ENCODE peak calls at places on chromosomes 1 and 21, in four cellular contexts. I is K562, W is HepG2, Q is GM12878. H is an unnamed sample.

GRCh38 chr21:33762798-33763572 is 120.7 kb downstream of the ITSN1 start:
- DNase-seq in I (no peak), W (no peak), Q (no peak), H (no peak)

GRCh38 chr1:66575739-66576138 is 41.8 kb downstream of the SGIP1 start:
- DNase-seq in I (no peak), W (peak; percentile 24), Q (no peak), H (no peak)

GRCh38 chr1:26317612-26318337 is at the start of gene CD52:
- DNase-seq in I (peak; percentile 86), W (no peak), Q (peak; percentile 65), H (no peak)

GRCh38 chr1:20290624-20291597 is at the start of gene VWA5B1:
- DNase-seq in I (peak; percentile 29), W (no peak), Q (no peak), H (peak; percentile 45)

GRCh38 chr1:19735419-19736127 is 64.1 kb downstream of the TMCO4 start:
- DNase-seq in I (no peak), W (no peak), Q (no peak), H (no peak)

GRCh38 chr1:151953409-151954094 is 40.1 kb downstream of the S100A10 start:
- DNase-seq in I (no peak), W (no peak), Q (no peak), H (no peak)

GRCh38 chr1:215606564-215607168 is 39.6 kb downstream of the KCTD3 start:
- DNase-seq in I (peak; percentile 23), W (no peak), Q (no peak), H (no peak)

GRCh38 chr1:27137022-27137542 is 17.8 kb downstream of the SLC9A1 start:
- DNase-seq in I (peak; percentile 78), W (no peak), Q (no peak), H (no peak)

GRCh38 chr1:9593492-9594465 is 5.1 kb downstream of the TMEM201 start:
- DNase-seq in I (peak; percentile 90), W (peak; percentile 91), Q (peak; percentile 30), H (peak; percentile 59)

GRCh38 chr1:212611000-212611636 is 2.6 kb downstream of the ATF3 start:
- DNase-seq in I (no peak), W (no peak), Q (no peak), H (no peak)

GRCh38 chr1:181479137-181479745 is 4.1 kb upstream of the CACNA1E start:
- DNase-seq in I (peak; percentile 70), W (peak; percentile 45), Q (peak; percentile 56), H (peak; percentile 79)

GRCh38 chr1:110511436-110511835 is 7.5 kb downstream of the KCNA10 start:
- DNase-seq in I (no peak), W (no peak), Q (no peak), H (no peak)

GRCh38 chr1:9561429-9561828 is 22.2 kb downstream of the SLC25A33 start:
- DNase-seq in I (peak; percentile 33), W (no peak), Q (no peak), H (peak; percentile 60)

GRCh38 chr21:28742527-28742926 is 250.2 kb downstream of the LTN1 start:
- DNase-seq in I (no peak), W (no peak), Q (no peak), H (no peak)

GRCh38 chr1:217718873-217719272 is 87.7 kb downstream of the SPATA17 start:
- DNase-seq in I (no peak), W (no peak), Q (no peak), H (peak; percentile 25)

GRCh38 chr1:160827418-160827817 is 31.4 kb downstream of the LY9 start:
- DNase-seq in I (no peak), W (no peak), Q (no peak), H (no peak)

GRCh38 chr1:153534226-153534932 is 1.4 kb downstream of the S100A6 start:
- DNase-seq in I (peak; percentile 12), W (no peak), Q (no peak), H (no peak)

GRCh38 chr1:37047487-37047886 is 13.2 kb upstream of the GRIK3 start:
- DNase-seq in I (no peak), W (no peak), Q (no peak), H (no peak)

GRCh38 chr21:27190601-27191000 is 223.7 kb upstream of the ADAMTS5 start:
- DNase-seq in I (no peak), W (no peak), Q (no peak), H (no peak)

GRCh38 chr1:18681423-18681835 is 50.8 kb downstream of the PAX7 start:
- DNase-seq in I (peak; percentile 79), W (peak; percentile 53), Q (no peak), H (peak; percentile 80)

GRCh38 chr1:207579436-207579799 is 65.5 kb upstream of the CR1L start:
- DNase-seq in I (peak; percentile 73), W (peak; percentile 41), Q (peak; percentile 17), H (peak; percentile 61)

GRCh38 chr21:38661296-38662223 is 144.2 kb upstream of the ETS2 start:
- DNase-seq in I (no peak), W (no peak), Q (no peak), H (peak; percentile 18)

GRCh38 chr1:207944571-207944970 is 33.6 kb upstream of the CD34 start:
- DNase-seq in I (no peak), W (no peak), Q (no peak), H (no peak)

GRCh38 chr1:80462006-80462405 is 1338.7 kb upstream of the ADGRL2 start:
- DNase-seq in I (no peak), W (no peak), Q (no peak), H (no peak)

GRCh38 chr1:202283379-202283844 is 58.3 kb downstream of the UBE2T start:
- DNase-seq in I (no peak), W (no peak), Q (no peak), H (peak; percentile 31)

GRCh38 chr1:40861227-40862003 is 748 bp downstream of the CITED4 start:
- DNase-seq in I (no peak), W (no peak), Q (no peak), H (no peak)

GRCh38 chr1:175742790-175743459 is 470 bp downstream of the TNR start:
- DNase-seq in I (peak; percentile 19), W (peak; percentile 26), Q (no peak), H (peak; percentile 55)

DNA sequence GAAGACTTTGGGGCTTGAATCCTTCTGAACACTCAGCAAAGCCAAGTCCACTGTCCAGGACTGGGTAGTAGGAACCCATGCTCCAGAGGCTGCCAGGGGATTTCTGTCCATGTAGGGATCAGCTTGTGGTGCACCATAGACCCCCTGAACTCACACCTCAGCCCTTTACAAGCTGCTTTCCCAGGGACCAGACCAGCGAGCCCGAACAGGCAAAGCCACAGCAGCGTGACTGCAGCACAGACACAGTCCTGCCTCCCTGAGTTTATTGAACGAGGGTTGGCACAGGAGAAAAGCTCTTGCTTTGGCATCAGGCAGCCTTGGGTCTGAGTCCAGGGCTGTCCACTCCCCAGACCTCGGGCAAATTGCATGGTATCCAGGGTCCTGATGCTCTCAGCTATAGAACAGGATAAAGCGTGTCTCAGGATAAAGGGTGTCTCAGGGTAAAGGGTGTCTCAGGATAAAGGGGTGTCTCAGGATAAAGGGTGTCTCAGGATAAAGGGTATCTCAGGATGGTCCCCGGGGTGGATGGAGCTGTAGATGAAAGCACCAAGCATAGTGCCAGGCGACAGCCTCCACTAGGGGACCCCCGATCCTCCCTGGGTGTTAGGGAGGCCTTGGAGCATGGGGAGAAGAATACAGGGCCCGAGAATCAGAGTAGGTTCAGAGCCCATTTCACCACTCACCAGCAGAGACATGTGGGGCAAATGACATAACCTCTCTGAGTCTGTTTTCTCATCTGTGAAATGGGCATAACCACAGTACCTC is 648.8 kb downstream of the NPHP4 start:
- DNase-seq in I (no peak), W (no peak), Q (no peak), H (no peak)
- TF ChIP-seq BHLHE40 in I (no peak), W (no peak), Q (no peak), H (no peak)

GRCh38 chr21:45990741-45991605 is 9.4 kb downstream of the COL6A1 start:
- DNase-seq in I (no peak), W (no peak), Q (no peak), H (no peak)

GRCh38 chr21:45990049-45990711 is 8.6 kb downstream of the COL6A1 start:
- DNase-seq in I (no peak), W (no peak), Q (no peak), H (no peak)

GRCh38 chr21:45992311-45993209 is 11.0 kb downstream of the COL6A1 start:
- DNase-seq in I (no peak), W (no peak), Q (no peak), H (no peak)

GRCh38 chr21:45993210-45994085 is 11.9 kb downstream of the COL6A1 start:
- DNase-seq in I (no peak), W (no peak), Q (no peak), H (no peak)

DNA sequence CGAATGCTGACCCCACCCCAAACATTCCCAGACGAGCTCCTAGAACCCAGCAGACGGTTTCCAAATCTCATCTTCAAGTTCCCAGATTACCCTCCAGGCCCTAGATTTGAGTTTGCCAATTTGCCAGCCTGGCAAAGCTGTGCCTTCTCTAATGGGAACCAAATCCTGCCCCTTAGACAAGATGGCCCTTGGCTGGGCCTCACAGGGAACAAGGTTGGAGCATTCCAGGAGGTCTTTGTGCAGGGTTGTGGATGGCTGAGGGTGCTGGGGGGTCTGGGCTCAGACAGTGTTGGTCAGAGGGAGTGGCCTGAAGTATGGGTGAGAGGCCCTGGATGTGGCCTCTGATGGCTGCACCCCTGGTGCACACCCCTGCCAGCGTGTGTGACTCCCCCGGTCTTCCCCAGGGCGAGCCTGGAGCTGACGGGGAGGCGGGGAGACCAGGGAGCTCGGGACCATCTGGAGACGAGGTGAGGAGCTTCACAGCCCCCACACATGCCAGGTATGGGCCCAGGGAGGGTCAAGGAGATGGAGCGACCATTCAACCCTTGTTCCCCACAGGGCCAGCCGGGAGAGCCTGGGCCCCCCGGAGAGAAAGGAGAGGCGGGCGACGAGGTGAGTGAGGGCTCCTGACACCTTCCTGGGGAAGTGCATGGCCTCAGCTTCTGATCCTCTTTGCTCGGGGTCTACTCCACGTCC is 10.2 kb downstream of the COL6A1 start:
- DNase-seq in I (no peak), W (no peak), Q (no peak), H (no peak)
- TF ChIP-seq FOXK2 in I (no peak), W (no peak), Q (no peak), H (no peak)

GRCh38 chr1:154760469-154760933 is 109.6 kb downstream of the KCNN3 start:
- DNase-seq in I (peak; percentile 82), W (peak; percentile 17), Q (no peak), H (peak; percentile 80)
- TF ChIP-seq BHLHE40 in I (no peak), W (no peak), Q (no peak), H (no peak)

GRCh38 chr1:184870319-184870718 is 104.0 kb downstream of the NIBAN1 start:
- DNase-seq in I (no peak), W (no peak), Q (no peak), H (no peak)

GRCh38 chr1:184865831-184866230 is 108.5 kb downstream of the NIBAN1 start:
- DNase-seq in I (no peak), W (no peak), Q (no peak), H (no peak)

GRCh38 chr1:184866991-184867788 is 107.1 kb downstream of the NIBAN1 start:
- DNase-seq in I (no peak), W (no peak), Q (peak; percentile 79), H (no peak)

GRCh38 chr1:184866582-184866981 is 107.7 kb downstream of the NIBAN1 start:
- DNase-seq in I (no peak), W (no peak), Q (no peak), H (no peak)

GRCh38 chr1:184867866-184868585 is 106.3 kb downstream of the NIBAN1 start:
- DNase-seq in I (no peak), W (no peak), Q (no peak), H (no peak)
- TF ChIP-seq FOXK2 in I (no peak), W (no peak), Q (no peak), H (no peak)

GRCh38 chr1:173257805-173258204 is 50.7 kb upstream of the TNFSF4 start:
- DNase-seq in I (no peak), W (no peak), Q (no peak), H (no peak)
- TF ChIP-seq BHLHE40 in I (no peak), W (no peak), Q (no peak), H (no peak)

H was measured in HEK293T.